ENCODE peak calls at places on chromosomes 4 and X, in five cellular contexts. T, G, Z, H and P are unnamed samples.

GRCh38 chrX:2561461-2561860 is 60.7 kb upstream of the DHRSX start:
- DNase-seq in T (no peak), G (no peak), Z (no peak), H (no peak), P (no peak)

GRCh38 chrX:151752847-151753246 is 18.3 kb downstream of the CNGA2 start:
- DNase-seq in T (no peak), G (no peak), Z (no peak), H (no peak), P (no peak)

GRCh38 chrX:109684136-109684535 is 48.9 kb downstream of the ACSL4 start:
- DNase-seq in T (no peak), G (no peak), Z (no peak), H (no peak), P (no peak)

GRCh38 chrX:39815621-39816020 is 282.1 kb downstream of the BCOR start:
- DNase-seq in T (peak; percentile 50), G (no peak), Z (no peak), H (no peak), P (no peak)

GRCh38 chrX:55074851-55075467 is at the start of gene PAGE2B:
- DNase-seq in T (no peak), G (no peak), Z (no peak), H (no peak), P (no peak)

GRCh38 chrX:52574416-52575275 is 57.8 kb upstream of the XAGE1B start:
- DNase-seq in T (peak; percentile 21), G (no peak), Z (peak; percentile 25), H (peak; percentile 8), P (no peak)

GRCh38 chr4:122968227-122968812 is 45.9 kb upstream of the NUDT6 start:
- DNase-seq in T (no peak), G (no peak), Z (no peak), H (no peak), P (no peak)

GRCh38 chrX:51893931-51894696 is 691 bp downstream of the MAGED1 start:
- DNase-seq in T (peak; percentile 7), G (no peak), Z (peak; percentile 20), H (no peak), P (no peak)

GRCh38 chr4:169275180-169275579 is 4.4 kb upstream of the SH3RF1 start:
- DNase-seq in T (no peak), G (no peak), Z (no peak), H (no peak), P (no peak)